ENCODE peak calls at places on chromosomes 12 and 14, in four cellular contexts. One of them, this sample, is unnamed.

GRCh38 chr12:39622306-39622705 is 2.7 kb upstream of the ABCD2 start:
- DNase-seq in fibroblast of pulmonary artery: no peak
- DNase-seq in heart right ventricle: no peak
- DNase-seq in RWPE1: no peak
- DNase-seq in this sample: no peak

GRCh38 chr14:75822522-75823288 is 159.1 kb downstream of the TGFB3 start:
- DNase-seq in fibroblast of pulmonary artery: peak
- DNase-seq in heart right ventricle: no peak
- DNase-seq in RWPE1: peak
- DNase-seq in this sample: peak

GRCh38 chr12:122942609-122943008 is 23.7 kb downstream of the ABCB9 start:
- DNase-seq in fibroblast of pulmonary artery: no peak
- DNase-seq in heart right ventricle: no peak
- DNase-seq in RWPE1: no peak
- DNase-seq in this sample: no peak

GRCh38 chr12:58479403-58479802 is 440.9 kb downstream of the LRIG3 start:
- DNase-seq in fibroblast of pulmonary artery: no peak
- DNase-seq in heart right ventricle: no peak
- DNase-seq in RWPE1: no peak
- DNase-seq in this sample: no peak

GRCh38 chr12:117105902-117106301 is 6.7 kb upstream of the TESC start:
- DNase-seq in fibroblast of pulmonary artery: no peak
- DNase-seq in heart right ventricle: no peak
- DNase-seq in RWPE1: peak
- DNase-seq in this sample: peak

GRCh38 chr14:61586539-61587396 is 108.5 kb upstream of the HIF1A start:
- DNase-seq in fibroblast of pulmonary artery: peak
- DNase-seq in heart right ventricle: no peak
- DNase-seq in RWPE1: peak
- DNase-seq in this sample: peak

GRCh38 chr12:38921025-38921677 is 15.8 kb upstream of the CPNE8 start:
- DNase-seq in fibroblast of pulmonary artery: peak
- DNase-seq in heart right ventricle: no peak
- DNase-seq in RWPE1: peak
- DNase-seq in this sample: peak

GRCh38 chr14:47821134-47821533 is 145.7 kb upstream of the MDGA2 start:
- DNase-seq in fibroblast of pulmonary artery: no peak
- DNase-seq in heart right ventricle: no peak
- DNase-seq in RWPE1: no peak
- DNase-seq in this sample: no peak

GRCh38 chr14:48325486-48325885 is 650.1 kb upstream of the MDGA2 start:
- DNase-seq in fibroblast of pulmonary artery: no peak
- DNase-seq in heart right ventricle: no peak
- DNase-seq in RWPE1: peak
- DNase-seq in this sample: peak

GRCh38 chr12:128840862-128841468 is 12.3 kb upstream of the GLT1D1 start:
- DNase-seq in fibroblast of pulmonary artery: no peak
- DNase-seq in heart right ventricle: no peak
- DNase-seq in RWPE1: no peak
- DNase-seq in this sample: no peak

GRCh38 chr12:49342066-49342913 is 4.4 kb upstream of the DNAJC22 start:
- DNase-seq in fibroblast of pulmonary artery: peak
- DNase-seq in heart right ventricle: peak
- DNase-seq in RWPE1: no peak
- DNase-seq in this sample: peak

DNA sequence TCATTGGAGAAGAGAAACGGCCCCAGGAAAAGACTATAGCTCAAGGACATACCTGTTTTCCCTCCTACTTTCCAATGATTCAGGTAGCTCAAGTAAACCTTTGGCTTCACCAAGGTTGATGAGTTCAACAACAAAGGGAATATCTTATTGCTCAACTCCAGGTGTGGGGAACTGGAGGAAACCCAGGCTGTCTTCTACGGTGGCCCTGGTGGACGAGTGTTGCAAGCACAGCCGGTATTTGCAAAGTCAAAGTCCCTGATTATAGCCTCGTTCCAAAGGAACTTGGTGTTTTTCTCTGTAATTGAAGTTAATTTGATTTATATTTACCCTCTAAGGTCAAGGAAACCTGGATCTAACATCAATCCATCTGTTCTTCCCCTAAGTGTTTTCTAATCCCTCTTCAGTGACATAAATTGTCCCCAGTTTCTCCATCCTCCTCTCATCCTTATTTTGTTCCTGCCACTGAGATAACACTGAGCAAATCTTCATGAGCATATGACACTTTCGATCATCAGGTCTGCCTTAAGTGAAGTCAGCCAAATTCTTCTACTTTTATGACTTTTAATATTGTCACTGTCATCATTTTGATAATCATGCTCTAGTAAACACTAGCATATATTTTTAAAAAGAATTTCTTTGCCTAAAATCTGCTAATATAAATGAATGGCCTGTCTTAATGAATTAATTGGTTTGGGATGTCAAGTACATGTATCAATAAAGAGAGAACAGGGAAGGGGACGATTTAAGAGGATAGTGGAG is 174.6 kb upstream of the TBX3 start:
- DNase-seq in fibroblast of pulmonary artery: no peak
- DNase-seq in heart right ventricle: no peak
- DNase-seq in RWPE1: peak
- DNase-seq in this sample: no peak
- TF ChIP-seq CTCF in fibroblast of pulmonary artery: peak
- TF ChIP-seq CTCF in heart right ventricle: no peak
- TF ChIP-seq CTCF in RWPE1: no peak
- TF ChIP-seq CTCF in this sample: no peak

GRCh38 chr12:70823182-70823976 is 97.2 kb downstream of the PTPRR start:
- DNase-seq in fibroblast of pulmonary artery: no peak
- DNase-seq in heart right ventricle: no peak
- DNase-seq in RWPE1: no peak
- DNase-seq in this sample: no peak
- TF ChIP-seq CTCF in fibroblast of pulmonary artery: no peak
- TF ChIP-seq CTCF in heart right ventricle: no peak
- TF ChIP-seq CTCF in RWPE1: no peak
- TF ChIP-seq CTCF in this sample: no peak

GRCh38 chr12:88417531-88417930 is 162.7 kb downstream of the KITLG start:
- DNase-seq in fibroblast of pulmonary artery: no peak
- DNase-seq in heart right ventricle: no peak
- DNase-seq in RWPE1: no peak
- DNase-seq in this sample: peak

GRCh38 chr12:88416786-88417185 is 163.5 kb downstream of the KITLG start:
- DNase-seq in fibroblast of pulmonary artery: no peak
- DNase-seq in heart right ventricle: no peak
- DNase-seq in RWPE1: no peak
- DNase-seq in this sample: no peak

GRCh38 chr12:88419794-88420193 is 160.5 kb downstream of the KITLG start:
- DNase-seq in fibroblast of pulmonary artery: peak
- DNase-seq in heart right ventricle: no peak
- DNase-seq in RWPE1: no peak
- DNase-seq in this sample: no peak

GRCh38 chr12:88418856-88419497 is 161.3 kb downstream of the KITLG start:
- DNase-seq in fibroblast of pulmonary artery: peak
- DNase-seq in heart right ventricle: no peak
- DNase-seq in RWPE1: no peak
- DNase-seq in this sample: no peak

GRCh38 chr12:88420460-88420859 is 159.8 kb downstream of the KITLG start:
- DNase-seq in fibroblast of pulmonary artery: peak
- DNase-seq in heart right ventricle: no peak
- DNase-seq in RWPE1: peak
- DNase-seq in this sample: peak
- TF ChIP-seq CTCF in fibroblast of pulmonary artery: no peak
- TF ChIP-seq CTCF in heart right ventricle: no peak
- TF ChIP-seq CTCF in RWPE1: no peak
- TF ChIP-seq CTCF in this sample: no peak

DNA sequence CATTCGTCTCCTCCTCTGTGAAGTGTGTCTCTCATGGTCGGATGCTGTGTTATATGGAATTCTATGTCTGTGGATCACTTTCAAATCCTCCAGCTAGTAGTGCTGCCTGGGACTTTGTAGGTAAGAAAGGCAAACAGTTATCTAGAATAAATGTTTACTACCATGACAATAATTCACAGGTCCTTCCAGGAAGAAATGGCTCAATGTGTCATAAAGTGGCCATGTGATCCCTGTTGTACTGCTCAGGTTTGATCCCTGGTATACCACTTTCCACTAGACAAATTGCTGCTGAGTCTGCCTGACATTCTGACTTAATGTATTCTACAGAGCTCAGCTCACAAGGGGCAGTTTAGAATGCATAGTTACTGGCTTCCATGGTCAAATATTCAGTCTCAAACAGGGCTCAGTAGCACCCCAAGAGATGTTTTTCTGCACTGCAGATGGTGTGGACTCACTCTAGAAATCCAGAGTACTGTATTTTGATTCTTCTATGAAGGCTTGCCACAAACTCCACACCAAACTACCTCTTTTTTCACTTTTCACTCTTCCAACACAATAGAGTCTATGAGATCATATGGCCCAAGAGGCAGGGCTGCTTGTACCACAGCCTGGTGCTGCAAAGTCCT is 21.8 kb downstream of the TSHR start:
- DNase-seq in fibroblast of pulmonary artery: no peak
- DNase-seq in heart right ventricle: no peak
- DNase-seq in RWPE1: no peak
- DNase-seq in this sample: no peak
- TF ChIP-seq CTCF in fibroblast of pulmonary artery: no peak
- TF ChIP-seq CTCF in heart right ventricle: no peak
- TF ChIP-seq CTCF in RWPE1: no peak
- TF ChIP-seq CTCF in this sample: no peak

This sample was measured in bronchial epithelial cell.